ENCODE peak calls at places on chromosomes 5 and 9, in five cellular contexts. E, F, M, U and X are unnamed samples.

GRCh38 chr9:128022886-128023285 is 42.1 kb upstream of the EEIG1 start:
- DNase-seq in E (no peak), F (no peak), M (peak; percentile 28), U (no peak), X (no peak)

GRCh38 chr5:42500003-42500599 is 76.9 kb downstream of the GHR start:
- DNase-seq in E (no peak), F (no peak), M (no peak), U (no peak), X (no peak)

GRCh38 chr5:1129725-1130082 is 17.8 kb upstream of the SLC12A7 start:
- DNase-seq in E (no peak), F (no peak), M (no peak), U (no peak), X (no peak)

GRCh38 chr5:62886603-62887315 is 308.1 kb downstream of the LRRC70 start:
- DNase-seq in E (no peak), F (no peak), M (no peak), U (peak; percentile 61), X (no peak)

GRCh38 chr5:62316110-62316509 is 10.1 kb downstream of the KIF2A start:
- DNase-seq in E (no peak), F (no peak), M (no peak), U (no peak), X (no peak)

GRCh38 chr9:5698810-5699556 is 70.1 kb downstream of the RIC1 start:
- DNase-seq in E (no peak), F (no peak), M (peak; percentile 45), U (no peak), X (no peak)

GRCh38 chr9:87034891-87035290 is 87.6 kb upstream of the GAS1 start:
- DNase-seq in E (no peak), F (no peak), M (peak; percentile 73), U (no peak), X (no peak)

GRCh38 chr9:137550958-137551655 is 572 bp upstream of the MRPL41 start:
- DNase-seq in E (no peak), F (peak; percentile 93), M (peak; percentile 48), U (no peak), X (peak; percentile 86)

GRCh38 chr5:109455598-109456096 is 45.9 kb upstream of the PJA2 start:
- DNase-seq in E (no peak), F (no peak), M (peak; percentile 96), U (peak; percentile 100), X (no peak)

GRCh38 chr9:16458696-16459420 is 411.6 kb downstream of the BNC2 start:
- DNase-seq in E (no peak), F (no peak), M (no peak), U (no peak), X (no peak)

GRCh38 chr5:38479315-38479904 is 77.0 kb downstream of the LIFR start:
- DNase-seq in E (no peak), F (no peak), M (no peak), U (no peak), X (no peak)

GRCh38 chr5:37787742-37788141 is 52.1 kb downstream of the GDNF start:
- DNase-seq in E (no peak), F (no peak), M (peak; percentile 92), U (no peak), X (no peak)

GRCh38 chr5:31186672-31187267 is 6.7 kb upstream of the CDH6 start:
- DNase-seq in E (no peak), F (peak; percentile 72), M (peak; percentile 40), U (peak; percentile 26), X (no peak)

GRCh38 chr9:70113403-70114022 is 69.9 kb downstream of the MAMDC2 start:
- DNase-seq in E (peak; percentile 64), F (peak; percentile 82), M (peak; percentile 72), U (peak; percentile 70), X (peak; percentile 66)

GRCh38 chr5:94243612-94244011 is 374.8 kb downstream of the KIAA0825 start:
- DNase-seq in E (no peak), F (no peak), M (peak; percentile 84), U (no peak), X (no peak)

GRCh38 chr5:31620071-31620470 is 18.9 kb upstream of the PDZD2 start:
- DNase-seq in E (no peak), F (no peak), M (no peak), U (no peak), X (no peak)

GRCh38 chr5:58183078-58183885 is 276.6 kb downstream of the PLK2 start:
- DNase-seq in E (no peak), F (no peak), M (no peak), U (no peak), X (no peak)

GRCh38 chr5:97085126-97085786 is 57.2 kb downstream of the LIX1 start:
- DNase-seq in E (no peak), F (no peak), M (no peak), U (no peak), X (no peak)

GRCh38 chr9:93111371-93112115 is 15.5 kb downstream of the CARD19 start:
- DNase-seq in E (peak; percentile 4), F (no peak), M (no peak), U (peak; percentile 51), X (no peak)

GRCh38 chr9:134361843-134362414 is 35.7 kb downstream of the RXRA start:
- DNase-seq in E (no peak), F (no peak), M (no peak), U (no peak), X (no peak)

GRCh38 chr5:83562817-83563557 is 91.4 kb downstream of the VCAN start:
- DNase-seq in E (no peak), F (no peak), M (peak; percentile 50), U (no peak), X (no peak)

GRCh38 chr9:91037511-91038482 is 236.2 kb downstream of the SYK start:
- DNase-seq in E (no peak), F (no peak), M (peak; percentile 82), U (peak; percentile 77), X (no peak)

GRCh38 chr9:69058101-69058500 is 22.5 kb downstream of the FXN start:
- DNase-seq in E (no peak), F (no peak), M (no peak), U (no peak), X (no peak)

GRCh38 chr5:80408475-80408875 is 611 bp downstream of the ZFYVE16 start:
- DNase-seq in E (peak; percentile 90), F (no peak), M (peak; percentile 41), U (peak; percentile 30), X (no peak)

GRCh38 chr5:143986567-143987242 is 174.7 kb downstream of the HMHB1 start:
- DNase-seq in E (no peak), F (no peak), M (peak; percentile 90), U (peak; percentile 47), X (no peak)

GRCh38 chr5:167389537-167389936 is 901.9 kb upstream of the WWC1 start:
- DNase-seq in E (no peak), F (no peak), M (peak; percentile 3), U (no peak), X (no peak)

DNA sequence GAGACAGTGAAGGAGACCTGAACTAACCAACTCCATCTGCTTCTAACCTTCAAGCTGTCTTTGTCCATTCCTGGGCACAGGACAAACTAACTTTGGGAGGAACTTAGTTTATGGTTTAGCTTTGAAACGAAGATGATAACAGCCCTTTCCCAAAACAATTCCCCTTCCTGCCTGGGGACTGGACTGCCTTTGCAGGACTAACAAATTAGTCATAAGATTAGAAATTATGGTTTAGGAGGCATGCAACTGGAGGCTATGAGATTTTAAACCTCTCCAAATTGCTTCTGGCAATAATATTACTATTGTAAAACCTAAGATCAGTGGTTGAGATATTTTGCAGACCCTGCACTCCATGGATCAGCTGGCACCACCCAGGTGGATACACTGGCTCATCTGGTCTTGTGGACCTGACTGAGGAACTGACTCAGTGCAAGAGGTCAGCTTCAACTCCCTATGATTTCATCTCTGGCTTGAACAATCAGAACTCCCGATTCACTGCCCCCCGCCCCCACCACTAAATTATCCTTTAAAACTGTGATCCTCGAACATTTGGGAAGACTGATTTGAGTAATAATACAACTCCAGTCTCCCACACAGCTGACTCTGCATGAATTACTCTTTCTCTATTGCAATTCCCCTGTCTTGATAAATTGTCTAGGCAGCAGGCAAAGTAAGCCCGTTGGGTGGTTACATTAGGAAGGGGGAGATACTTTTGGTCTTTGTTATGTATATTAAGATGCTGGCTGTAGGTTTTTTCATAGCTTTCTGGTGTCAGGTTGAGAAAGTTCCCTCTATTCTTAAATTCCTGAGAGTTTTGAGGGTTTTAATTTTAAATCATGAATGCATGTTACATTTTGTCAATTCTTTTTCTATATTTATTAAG is 213.3 kb downstream of the TSSK1B start:
- DNase-seq in E (no peak), F (peak; percentile 71), M (no peak), U (no peak), X (no peak)
- H3K4me3 ChIP-seq in E (no peak overlapping the region), F (no peak overlapping the region), M (no peak overlapping the region), U (no peak overlapping the region), X (no peak overlapping the region)

GRCh38 chr9:114590328-114590727 is 2.8 kb downstream of the ATP6V1G1 start:
- DNase-seq in E (no peak), F (no peak), M (no peak), U (no peak), X (no peak)

GRCh38 chr9:114588671-114589526 is 1.3 kb downstream of the ATP6V1G1 start:
- DNase-seq in E (no peak), F (peak; percentile 32), M (peak; percentile 43), U (peak; percentile 27), X (no peak)

GRCh38 chr9:114583776-114584175 is 3.8 kb upstream of the ATP6V1G1 start:
- DNase-seq in E (no peak), F (peak; percentile 57), M (no peak), U (no peak), X (peak; percentile 52)

GRCh38 chr9:114588150-114588663 is 638 bp downstream of the ATP6V1G1 start:
- DNase-seq in E (no peak), F (no peak), M (peak; percentile 78), U (no peak), X (no peak)

GRCh38 chr9:114587345-114588149 is at the start of gene ATP6V1G1:
- DNase-seq in E (peak; percentile 100), F (peak; percentile 100), M (peak; percentile 99), U (peak; percentile 99), X (peak; percentile 99)
- H3K4me3 ChIP-seq in E (peak within 1 kb of the TSS; percentile 99), F (peak within 1 kb of the TSS; percentile 86), M (peak within 1 kb of the TSS; percentile 99), U (peak within 1 kb of the TSS; percentile 99), X (peak within 1 kb of the TSS; percentile 91)

GRCh38 chr5:95864456-95864855 is 41.9 kb upstream of the GLRX start:
- DNase-seq in E (no peak), F (no peak), M (no peak), U (no peak), X (no peak)
- H3K4me3 ChIP-seq in E (no peak overlapping the region), F (no peak overlapping the region), M (no peak overlapping the region), U (no peak overlapping the region), X (no peak overlapping the region)

GRCh38 chr9:12631866-12632265 is 61.3 kb upstream of the TYRP1 start:
- DNase-seq in E (no peak), F (no peak), M (no peak), U (no peak), X (no peak)
- H3K4me3 ChIP-seq in E (no peak overlapping the region), F (no peak overlapping the region), M (no peak overlapping the region), U (no peak overlapping the region), X (no peak overlapping the region)

GRCh38 chr5:132203464-132203818 is 24.2 kb downstream of the P4HA2 start:
- DNase-seq in E (no peak), F (no peak), M (peak; percentile 47), U (no peak), X (no peak)

GRCh38 chr5:132199116-132199680 is 28.5 kb downstream of the P4HA2 start:
- DNase-seq in E (peak; percentile 35), F (no peak), M (no peak), U (no peak), X (no peak)

GRCh38 chr5:132202711-132203463 is 24.8 kb downstream of the P4HA2 start:
- DNase-seq in E (no peak), F (no peak), M (no peak), U (no peak), X (no peak)

GRCh38 chr5:132195727-132196126 is 31.9 kb downstream of the P4HA2 start:
- DNase-seq in E (no peak), F (no peak), M (no peak), U (no peak), X (no peak)

GRCh38 chr5:132198571-132198970 is 29.1 kb downstream of the P4HA2 start:
- DNase-seq in E (no peak), F (no peak), M (no peak), U (no peak), X (no peak)
- H3K4me3 ChIP-seq in E (no peak overlapping the region), F (no peak overlapping the region), M (no peak overlapping the region), U (no peak overlapping the region), X (no peak overlapping the region)